ENCODE peak calls at places on chromosomes 16 and 17, in eight cellular contexts. One of them, this sample, is unnamed.

GRCh38 chr17:8133941-8134340 is 10.0 kb upstream of the HES7 start:
- DNase-seq in thoracic aorta: no peak
- DNase-seq in upper lobe of right lung: no peak
- DNase-seq in PC-3: no peak
- DNase-seq in psoas muscle: no peak
- DNase-seq in cardiac fibroblast: no peak
- DNase-seq in neural crest cell: no peak
- DNase-seq in NB4: no peak
- DNase-seq in this sample: no peak

GRCh38 chr17:48719642-48720262 is 2.6 kb downstream of the PRAC1 start:
- DNase-seq in cardiac fibroblast: no peak
- DNase-seq in neural crest cell: no peak
- DNase-seq in psoas muscle: no peak
- DNase-seq in NB4: no peak
- DNase-seq in thoracic aorta: no peak
- DNase-seq in PC-3: peak; percentile 91
- DNase-seq in upper lobe of right lung: no peak
- DNase-seq in this sample: no peak

GRCh38 chr17:48211011-48211410 is 103.4 kb downstream of the SNX11 start:
- DNase-seq in NB4: no peak
- DNase-seq in neural crest cell: no peak
- DNase-seq in cardiac fibroblast: no peak
- DNase-seq in PC-3: no peak
- DNase-seq in upper lobe of right lung: no peak
- DNase-seq in psoas muscle: no peak
- DNase-seq in thoracic aorta: no peak
- DNase-seq in this sample: no peak

GRCh38 chr16:30896890-30897730 is 696 bp downstream of the CTF1 start:
- DNase-seq in PC-3: peak; percentile 81
- DNase-seq in psoas muscle: peak; percentile 96
- DNase-seq in upper lobe of right lung: peak; percentile 95
- DNase-seq in NB4: peak; percentile 68
- DNase-seq in neural crest cell: peak; percentile 77
- DNase-seq in cardiac fibroblast: peak; percentile 92
- DNase-seq in thoracic aorta: peak; percentile 77
- DNase-seq in this sample: peak; percentile 88

GRCh38 chr17:64190468-64190867 is 60.5 kb upstream of the ERN1 start:
- DNase-seq in thoracic aorta: no peak
- DNase-seq in PC-3: no peak
- DNase-seq in neural crest cell: no peak
- DNase-seq in NB4: no peak
- DNase-seq in cardiac fibroblast: no peak
- DNase-seq in upper lobe of right lung: no peak
- DNase-seq in psoas muscle: no peak
- DNase-seq in this sample: no peak

GRCh38 chr17:17073627-17074521 is 31.6 kb downstream of the MPRIP start:
- DNase-seq in psoas muscle: peak; percentile 38
- DNase-seq in thoracic aorta: no peak
- DNase-seq in neural crest cell: no peak
- DNase-seq in cardiac fibroblast: no peak
- DNase-seq in PC-3: no peak
- DNase-seq in upper lobe of right lung: peak; percentile 41
- DNase-seq in NB4: no peak
- DNase-seq in this sample: no peak

GRCh38 chr17:75308732-75309629 is 19.7 kb upstream of the SLC25A19 start:
- DNase-seq in NB4: peak; percentile 45
- DNase-seq in upper lobe of right lung: no peak
- DNase-seq in psoas muscle: no peak
- DNase-seq in cardiac fibroblast: no peak
- DNase-seq in neural crest cell: no peak
- DNase-seq in thoracic aorta: no peak
- DNase-seq in PC-3: no peak
- DNase-seq in this sample: no peak

GRCh38 chr17:29412780-29413565 is 22.8 kb downstream of the TAOK1 start:
- DNase-seq in PC-3: peak; percentile 43
- DNase-seq in neural crest cell: no peak
- DNase-seq in upper lobe of right lung: peak; percentile 27
- DNase-seq in thoracic aorta: no peak
- DNase-seq in cardiac fibroblast: peak; percentile 46
- DNase-seq in NB4: peak; percentile 65
- DNase-seq in psoas muscle: no peak
- DNase-seq in this sample: no peak

GRCh38 chr17:48642059-48642842 is 16.1 kb upstream of the HOXB9 start:
- DNase-seq in thoracic aorta: no peak
- DNase-seq in cardiac fibroblast: no peak
- DNase-seq in NB4: no peak
- DNase-seq in neural crest cell: no peak
- DNase-seq in PC-3: no peak
- DNase-seq in upper lobe of right lung: no peak
- DNase-seq in psoas muscle: no peak
- DNase-seq in this sample: no peak

GRCh38 chr17:79992657-79993389 is 42.8 kb downstream of the TBC1D16 start:
- DNase-seq in psoas muscle: no peak
- DNase-seq in PC-3: no peak
- DNase-seq in cardiac fibroblast: no peak
- DNase-seq in thoracic aorta: no peak
- DNase-seq in NB4: no peak
- DNase-seq in upper lobe of right lung: no peak
- DNase-seq in neural crest cell: no peak
- DNase-seq in this sample: no peak

GRCh38 chr17:79990704-79991103 is 45.0 kb downstream of the TBC1D16 start:
- DNase-seq in PC-3: no peak
- DNase-seq in NB4: no peak
- DNase-seq in neural crest cell: no peak
- DNase-seq in psoas muscle: no peak
- DNase-seq in upper lobe of right lung: no peak
- DNase-seq in cardiac fibroblast: no peak
- DNase-seq in thoracic aorta: no peak
- DNase-seq in this sample: no peak

GRCh38 chr17:79993390-79994221 is 42.1 kb downstream of the TBC1D16 start:
- DNase-seq in psoas muscle: peak; percentile 92
- DNase-seq in thoracic aorta: no peak
- DNase-seq in cardiac fibroblast: peak; percentile 92
- DNase-seq in PC-3: no peak
- DNase-seq in neural crest cell: peak; percentile 38
- DNase-seq in upper lobe of right lung: peak; percentile 91
- DNase-seq in NB4: peak; percentile 97
- DNase-seq in this sample: no peak

GRCh38 chr17:79991140-79991923 is 44.3 kb downstream of the TBC1D16 start:
- DNase-seq in PC-3: peak; percentile 92
- DNase-seq in cardiac fibroblast: peak; percentile 81
- DNase-seq in upper lobe of right lung: peak; percentile 92
- DNase-seq in neural crest cell: peak; percentile 77
- DNase-seq in psoas muscle: peak; percentile 87
- DNase-seq in thoracic aorta: no peak
- DNase-seq in NB4: peak; percentile 73
- DNase-seq in this sample: peak; percentile 84

GRCh38 chr17:79991924-79992656 is 43.6 kb downstream of the TBC1D16 start:
- DNase-seq in PC-3: peak; percentile 67
- DNase-seq in upper lobe of right lung: no peak
- DNase-seq in psoas muscle: no peak
- DNase-seq in thoracic aorta: no peak
- DNase-seq in neural crest cell: peak; percentile 40
- DNase-seq in cardiac fibroblast: no peak
- DNase-seq in NB4: no peak
- DNase-seq in this sample: no peak
- TF ChIP-seq CTCF in PC-3: no peak
- TF ChIP-seq CTCF in upper lobe of right lung: peak; percentile 35
- TF ChIP-seq CTCF in psoas muscle: no peak
- TF ChIP-seq CTCF in thoracic aorta: no peak
- TF ChIP-seq CTCF in neural crest cell: peak; percentile 48
- TF ChIP-seq CTCF in cardiac fibroblast: no peak
- TF ChIP-seq CTCF in NB4: no peak
- TF ChIP-seq CTCF in this sample: no peak

GRCh38 chr17:4586043-4586442 is 1.7 kb downstream of the SMTNL2 start:
- DNase-seq in psoas muscle: peak; percentile 70
- DNase-seq in neural crest cell: no peak
- DNase-seq in cardiac fibroblast: no peak
- DNase-seq in upper lobe of right lung: peak; percentile 31
- DNase-seq in NB4: no peak
- DNase-seq in PC-3: no peak
- DNase-seq in thoracic aorta: no peak
- DNase-seq in this sample: no peak

GRCh38 chr17:4584125-4584834 is at the start of gene SMTNL2:
- DNase-seq in psoas muscle: peak; percentile 93
- DNase-seq in neural crest cell: peak; percentile 38
- DNase-seq in thoracic aorta: no peak
- DNase-seq in NB4: no peak
- DNase-seq in PC-3: no peak
- DNase-seq in upper lobe of right lung: peak; percentile 69
- DNase-seq in cardiac fibroblast: no peak
- DNase-seq in this sample: no peak

GRCh38 chr17:4583796-4584124 is 569 bp upstream of the SMTNL2 start:
- DNase-seq in psoas muscle: peak; percentile 79
- DNase-seq in upper lobe of right lung: no peak
- DNase-seq in cardiac fibroblast: peak; percentile 25
- DNase-seq in NB4: no peak
- DNase-seq in thoracic aorta: no peak
- DNase-seq in neural crest cell: peak; percentile 44
- DNase-seq in PC-3: no peak
- DNase-seq in this sample: no peak

GRCh38 chr17:4584835-4585187 is 482 bp downstream of the SMTNL2 start:
- DNase-seq in PC-3: no peak
- DNase-seq in thoracic aorta: no peak
- DNase-seq in cardiac fibroblast: no peak
- DNase-seq in upper lobe of right lung: peak; percentile 64
- DNase-seq in psoas muscle: peak; percentile 71
- DNase-seq in NB4: no peak
- DNase-seq in neural crest cell: no peak
- DNase-seq in this sample: no peak

DNA sequence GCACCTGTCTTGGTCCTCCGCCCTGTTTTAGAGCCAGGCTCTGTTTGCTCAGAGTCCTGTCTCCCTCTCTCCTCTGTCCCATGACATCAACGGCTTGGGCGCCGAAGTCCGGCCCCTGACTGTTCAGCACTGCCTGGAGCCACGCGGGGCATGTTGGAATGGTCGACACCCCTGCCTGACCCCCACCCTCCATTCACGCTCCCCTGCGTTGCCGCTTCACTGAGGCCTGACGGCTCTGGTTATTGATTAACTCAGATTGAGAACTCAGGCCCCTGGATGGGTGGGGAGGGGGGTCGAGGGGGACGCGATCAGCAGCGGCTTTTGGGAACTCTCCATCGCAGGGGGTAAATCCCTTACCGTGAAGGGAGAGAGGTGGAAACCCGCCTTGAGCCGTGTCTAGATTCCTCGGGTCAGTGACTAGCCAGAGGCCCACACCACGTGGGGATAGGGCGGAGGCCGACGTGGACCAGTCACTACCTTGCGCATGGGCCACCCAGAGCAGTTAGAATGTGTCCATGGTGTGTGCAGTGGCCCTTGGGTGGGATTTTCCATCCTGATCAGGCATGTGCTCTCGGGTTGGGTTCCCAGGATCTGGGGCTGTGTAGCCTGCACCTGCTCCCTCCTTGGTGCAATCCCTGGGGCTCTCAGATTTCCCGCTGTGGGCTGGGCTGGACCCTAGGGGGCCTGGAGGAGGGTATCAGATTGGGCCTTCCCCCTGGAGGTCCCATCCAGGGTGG is 1.0 kb downstream of the SMTNL2 start:
- DNase-seq in psoas muscle: peak; percentile 87
- DNase-seq in thoracic aorta: no peak
- DNase-seq in cardiac fibroblast: no peak
- DNase-seq in PC-3: no peak
- DNase-seq in neural crest cell: no peak
- DNase-seq in upper lobe of right lung: peak; percentile 53
- DNase-seq in NB4: no peak
- DNase-seq in this sample: no peak
- TF ChIP-seq CTCF in psoas muscle: no peak
- TF ChIP-seq CTCF in thoracic aorta: no peak
- TF ChIP-seq CTCF in cardiac fibroblast: no peak
- TF ChIP-seq CTCF in PC-3: no peak
- TF ChIP-seq CTCF in neural crest cell: no peak
- TF ChIP-seq CTCF in upper lobe of right lung: no peak
- TF ChIP-seq CTCF in NB4: no peak
- TF ChIP-seq CTCF in this sample: no peak

GRCh38 chr16:1983544-1984346 is at the start of gene GFER:
- DNase-seq in thoracic aorta: no peak
- DNase-seq in PC-3: peak; percentile 86
- DNase-seq in NB4: peak; percentile 93
- DNase-seq in neural crest cell: peak; percentile 95
- DNase-seq in psoas muscle: peak; percentile 95
- DNase-seq in cardiac fibroblast: peak; percentile 97
- DNase-seq in upper lobe of right lung: peak; percentile 96
- DNase-seq in this sample: peak; percentile 98
- TF ChIP-seq CTCF in thoracic aorta: peak; percentile 26
- TF ChIP-seq CTCF in PC-3: no peak
- TF ChIP-seq CTCF in NB4: no peak
- TF ChIP-seq CTCF in neural crest cell: peak; percentile 48
- TF ChIP-seq CTCF in psoas muscle: peak; percentile 41
- TF ChIP-seq CTCF in cardiac fibroblast: peak; percentile 28
- TF ChIP-seq CTCF in upper lobe of right lung: peak; percentile 44
- TF ChIP-seq CTCF in this sample: peak; percentile 76

DNA sequence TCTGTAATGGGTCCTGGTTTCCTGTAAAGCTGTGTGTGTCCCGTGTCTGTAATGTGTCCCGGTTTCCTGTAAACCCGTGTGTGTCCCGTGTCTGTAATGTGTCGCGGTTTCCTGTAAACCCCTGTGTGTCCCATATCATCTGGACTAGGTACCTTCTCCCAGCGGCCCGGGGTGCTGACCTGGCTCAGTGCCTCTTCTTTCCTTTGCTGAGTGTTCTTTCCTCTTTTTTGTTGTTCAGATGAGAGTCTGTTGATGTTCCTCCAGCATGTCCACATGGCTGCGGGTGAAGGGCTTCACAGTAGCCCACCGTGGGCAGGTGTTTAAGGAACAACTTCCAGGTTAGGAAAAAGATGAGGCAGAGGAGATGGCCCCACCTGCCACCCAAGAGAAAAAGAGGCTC is 46.6 kb upstream of the GNG13 start:
- DNase-seq in NB4: no peak
- DNase-seq in thoracic aorta: no peak
- DNase-seq in cardiac fibroblast: no peak
- DNase-seq in psoas muscle: no peak
- DNase-seq in upper lobe of right lung: no peak
- DNase-seq in neural crest cell: no peak
- DNase-seq in PC-3: no peak
- DNase-seq in this sample: no peak
- TF ChIP-seq CTCF in NB4: no peak
- TF ChIP-seq CTCF in thoracic aorta: no peak
- TF ChIP-seq CTCF in cardiac fibroblast: no peak
- TF ChIP-seq CTCF in psoas muscle: no peak
- TF ChIP-seq CTCF in upper lobe of right lung: no peak
- TF ChIP-seq CTCF in neural crest cell: no peak
- TF ChIP-seq CTCF in PC-3: no peak
- TF ChIP-seq CTCF in this sample: no peak